ENCODE peak calls at places on chromosomes 12 and 14, in nine cellular contexts. R, H, P, J, W, A, X, Z and U are unnamed samples.

GRCh38 chr12:6201775-6202292 is 1.6 kb downstream of the CD9 start:
- DNase-seq in R (no peak), H (no peak), P (no peak), J (no peak), W (no peak), A (no peak), X (no peak), Z (no peak), U (no peak)

GRCh38 chr14:89992273-89992672 is 36.5 kb downstream of the TDP1 start:
- DNase-seq in R (no peak), H (no peak), P (no peak), J (no peak), W (no peak), A (no peak), X (no peak), Z (no peak), U (no peak)

GRCh38 chr12:93098077-93098476 is 169.0 kb upstream of the EEA1 start:
- DNase-seq in R (no peak), H (no peak), P (no peak), J (peak; percentile 92), W (peak; percentile 72), A (peak; percentile 80), X (peak; percentile 53), Z (peak; percentile 78), U (no peak)

GRCh38 chr14:29236848-29237247 is 470.3 kb downstream of the FOXG1 start:
- DNase-seq in R (no peak), H (no peak), P (no peak), J (no peak), W (no peak), A (no peak), X (no peak), Z (no peak), U (no peak)

GRCh38 chr12:42846782-42847181 is 257.2 kb upstream of the PRICKLE1 start:
- DNase-seq in R (no peak), H (no peak), P (no peak), J (no peak), W (no peak), A (no peak), X (no peak), Z (no peak), U (no peak)

GRCh38 chr14:94612174-94612573 is at the start of gene SERPINA3:
- DNase-seq in R (peak; percentile 67), H (no peak), P (no peak), J (no peak), W (no peak), A (no peak), X (no peak), Z (no peak), U (no peak)

GRCh38 chr14:95489163-95489887 is 27.1 kb downstream of the SYNE3 start:
- DNase-seq in R (no peak), H (no peak), P (no peak), J (no peak), W (no peak), A (no peak), X (no peak), Z (no peak), U (no peak)

GRCh38 chr12:114954626-114955025 is 270.7 kb upstream of the TBX3 start:
- DNase-seq in R (no peak), H (no peak), P (no peak), J (no peak), W (no peak), A (no peak), X (no peak), Z (no peak), U (no peak)

GRCh38 chr14:68786491-68787234 is 6.2 kb downstream of the ZFP36L1 start:
- DNase-seq in R (peak; percentile 81), H (no peak), P (no peak), J (peak; percentile 62), W (peak; percentile 26), A (no peak), X (no peak), Z (no peak), U (peak; percentile 84)

GRCh38 chr14:68785817-68786490 is 6.9 kb downstream of the ZFP36L1 start:
- DNase-seq in R (peak; percentile 78), H (no peak), P (no peak), J (peak; percentile 24), W (peak; percentile 33), A (no peak), X (no peak), Z (peak; percentile 34), U (peak; percentile 74)

GRCh38 chr14:68788275-68789001 is 4.4 kb downstream of the ZFP36L1 start:
- DNase-seq in R (no peak), H (no peak), P (no peak), J (no peak), W (no peak), A (no peak), X (no peak), Z (no peak), U (no peak)

GRCh38 chr14:68789002-68789797 is 3.7 kb downstream of the ZFP36L1 start:
- DNase-seq in R (peak; percentile 95), H (peak; percentile 80), P (peak; percentile 95), J (peak; percentile 71), W (peak; percentile 88), A (peak; percentile 21), X (peak; percentile 65), Z (peak; percentile 91), U (peak; percentile 93)

GRCh38 chr14:68787235-68787727 is 5.6 kb downstream of the ZFP36L1 start:
- DNase-seq in R (peak; percentile 85), H (no peak), P (no peak), J (peak; percentile 57), W (peak; percentile 44), A (no peak), X (no peak), Z (peak; percentile 50), U (peak; percentile 91)
- TF ChIP-seq POLR2AphosphoS5 in R (peak; percentile 35), H (no peak), P (no peak), J (peak; percentile 71), W (peak; percentile 64), A (no peak), X (peak; percentile 29), Z (peak; percentile 23), U (peak; percentile 71)

GRCh38 chr12:109463776-109464175 is 13.3 kb downstream of the KCTD10 start:
- DNase-seq in R (no peak), H (no peak), P (peak; percentile 26), J (no peak), W (no peak), A (no peak), X (no peak), Z (no peak), U (no peak)

GRCh38 chr12:109461049-109461845 is 15.9 kb downstream of the KCTD10 start:
- DNase-seq in R (no peak), H (no peak), P (no peak), J (no peak), W (no peak), A (peak; percentile 29), X (peak; percentile 52), Z (peak; percentile 50), U (no peak)

GRCh38 chr12:109462868-109463692 is 14.0 kb downstream of the KCTD10 start:
- DNase-seq in R (peak; percentile 97), H (peak; percentile 86), P (peak; percentile 51), J (peak; percentile 66), W (peak; percentile 64), A (no peak), X (no peak), Z (peak; percentile 74), U (no peak)

GRCh38 chr12:109460538-109460937 is 16.6 kb downstream of the KCTD10 start:
- DNase-seq in R (no peak), H (no peak), P (no peak), J (no peak), W (no peak), A (no peak), X (peak; percentile 28), Z (no peak), U (no peak)

DNA sequence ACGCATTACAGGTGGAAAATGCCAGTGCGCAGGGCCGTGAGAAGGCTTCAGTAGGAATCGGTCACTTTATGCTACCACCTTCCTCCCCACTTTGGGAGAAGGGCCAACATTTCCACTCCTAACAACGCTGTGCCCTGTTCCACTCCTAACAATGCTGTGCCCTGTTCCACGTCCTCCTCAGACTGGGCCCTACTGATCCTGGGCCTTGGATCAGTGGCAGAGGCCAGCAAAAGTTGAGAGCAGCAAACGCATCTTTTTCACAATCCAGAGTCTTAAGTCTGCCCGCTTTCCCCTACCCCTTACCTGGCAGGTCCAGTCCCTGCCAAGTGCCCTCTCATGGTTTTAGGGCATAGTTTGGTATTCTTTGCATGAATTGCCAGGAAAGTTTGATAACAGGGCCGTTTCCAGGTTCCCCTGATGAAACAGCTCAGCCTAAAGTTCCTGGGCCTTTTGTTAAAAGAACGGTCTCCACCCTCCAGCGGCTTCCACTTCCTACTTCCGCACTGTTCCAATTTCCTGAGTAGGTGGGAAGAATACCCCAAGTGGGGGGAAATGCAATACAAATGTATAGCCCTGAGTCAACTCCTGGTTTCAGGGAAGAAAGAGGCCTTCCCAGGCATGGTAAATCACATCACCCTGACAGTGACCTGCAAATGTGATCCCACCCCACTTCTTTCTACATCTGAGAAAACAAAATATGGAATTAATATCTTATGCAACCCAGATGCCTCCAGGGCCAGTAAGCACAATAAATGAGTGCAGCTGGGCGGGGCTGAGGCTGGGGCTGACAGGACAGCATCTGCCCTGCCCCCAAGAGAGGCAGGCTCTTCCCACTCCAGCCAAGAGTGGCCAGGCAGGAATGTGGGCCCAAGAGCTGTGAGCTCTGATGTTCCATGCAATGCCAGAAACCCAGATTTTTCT is 15.0 kb downstream of the KCTD10 start:
- DNase-seq in R (peak; percentile 96), H (peak; percentile 88), P (peak; percentile 78), J (no peak), W (peak; percentile 52), A (no peak), X (peak; percentile 34), Z (peak; percentile 85), U (no peak)
- H3K4me3 ChIP-seq in R (peak overlapping the region; percentile 24), H (no peak overlapping the region), P (peak overlapping the region; percentile 20), J (peak overlapping the region; percentile 34), W (no peak overlapping the region), A (no peak overlapping the region), X (no peak overlapping the region), Z (no peak overlapping the region), U (peak overlapping the region; percentile 3)

GRCh38 chr12:106954462-106955376 is 988 bp upstream of the TMEM263 start:
- DNase-seq in R (peak; percentile 78), H (peak; percentile 28), P (peak; percentile 58), J (peak; percentile 27), W (no peak), A (no peak), X (peak; percentile 45), Z (peak; percentile 24), U (no peak)

GRCh38 chr12:106957617-106958016 is 1.9 kb downstream of the TMEM263 start:
- DNase-seq in R (no peak), H (no peak), P (no peak), J (no peak), W (no peak), A (no peak), X (no peak), Z (no peak), U (no peak)

GRCh38 chr12:106956048-106956935 is 585 bp downstream of the TMEM263 start:
- DNase-seq in R (peak; percentile 88), H (peak; percentile 46), P (peak; percentile 86), J (peak; percentile 89), W (peak; percentile 67), A (no peak), X (peak; percentile 70), Z (peak; percentile 67), U (peak; percentile 90)

GRCh38 chr12:106953352-106954260 is 2.1 kb upstream of the TMEM263 start:
- DNase-seq in R (no peak), H (no peak), P (no peak), J (no peak), W (no peak), A (no peak), X (no peak), Z (no peak), U (no peak)

GRCh38 chr12:106955377-106956047 is at the start of gene TMEM263:
- DNase-seq in R (peak; percentile 98), H (peak; percentile 89), P (peak; percentile 100), J (peak; percentile 93), W (peak; percentile 90), A (no peak), X (peak; percentile 96), Z (peak; percentile 93), U (peak; percentile 94)
- TF ChIP-seq POLR2AphosphoS5 in R (peak; percentile 85), H (peak; percentile 59), P (peak; percentile 89), J (peak; percentile 68), W (peak; percentile 91), A (no peak), X (peak; percentile 69), Z (peak; percentile 92), U (peak; percentile 61)

GRCh38 chr12:106245767-106246166 is 2.1 kb downstream of the CKAP4 start:
- DNase-seq in R (peak; percentile 81), H (peak; percentile 30), P (no peak), J (no peak), W (peak; percentile 76), A (no peak), X (no peak), Z (peak; percentile 80), U (peak; percentile 85)
- H3K4me3 ChIP-seq in R (peak overlapping the region; percentile 92), H (peak overlapping the region; percentile 93), P (peak overlapping the region; percentile 10), J (no peak overlapping the region), W (peak overlapping the region; percentile 87), A (no peak overlapping the region), X (no peak overlapping the region), Z (no peak overlapping the region), U (peak overlapping the region; percentile 76)